ENCODE peak calls at places on chromosome 10, in seven cellular contexts. B, Y, F, I, H, P and J are unnamed samples.
A peak's percentile ranks its signal among the peaks of the same experiment; 100 is the strongest.

GRCh38 chr10:111360260-111360925 is 283.6 kb downstream of the ADRA2A start:
- DNase-seq in B (no peak), Y (peak; percentile 68), F (peak; percentile 17), I (peak; percentile 23), H (no peak), P (no peak), J (peak; percentile 23)

GRCh38 chr10:50624866-50625491 is 1.2 kb upstream of the SGMS1 start:
- DNase-seq in B (peak; percentile 75), Y (peak; percentile 78), F (peak; percentile 78), I (no peak), H (peak; percentile 86), P (peak; percentile 72), J (peak; percentile 79)

GRCh38 chr10:119428789-119429188 is 113.7 kb downstream of the RGS10 start:
- DNase-seq in B (no peak), Y (peak; percentile 28), F (no peak), I (no peak), H (no peak), P (peak; percentile 93), J (no peak)

GRCh38 chr10:130990536-130990935 is 321.0 kb downstream of the TCERG1L start:
- DNase-seq in B (no peak), Y (no peak), F (no peak), I (no peak), H (no peak), P (no peak), J (no peak)

GRCh38 chr10:115092555-115093285 is 445 bp upstream of the ATRNL1 start:
- DNase-seq in B (no peak), Y (no peak), F (no peak), I (no peak), H (no peak), P (peak; percentile 42), J (peak; percentile 72)

GRCh38 chr10:129849452-129849750 is 114.7 kb downstream of the EBF3 start:
- DNase-seq in B (no peak), Y (no peak), F (no peak), I (no peak), H (no peak), P (no peak), J (no peak)

GRCh38 chr10:9786101-9786500 is 1231.6 kb upstream of the CELF2 start:
- DNase-seq in B (no peak), Y (no peak), F (no peak), I (no peak), H (no peak), P (peak; percentile 83), J (no peak)

GRCh38 chr10:112467541-112468075 is 20.6 kb downstream of the VTI1A start:
- DNase-seq in B (no peak), Y (peak; percentile 8), F (no peak), I (no peak), H (no peak), P (no peak), J (no peak)

GRCh38 chr10:102313221-102313896 is 68.0 kb downstream of the GBF1 start:
- DNase-seq in B (no peak), Y (no peak), F (no peak), I (no peak), H (no peak), P (peak; percentile 27), J (no peak)

GRCh38 chr10:101952196-101952595 is 103.8 kb downstream of the ARMH3 start:
- DNase-seq in B (no peak), Y (no peak), F (no peak), I (no peak), H (no peak), P (peak; percentile 27), J (no peak)

GRCh38 chr10:99528867-99529285 is 3.9 kb upstream of the NKX2-3 start:
- DNase-seq in B (no peak), Y (no peak), F (no peak), I (no peak), H (no peak), P (no peak), J (no peak)

GRCh38 chr10:100805543-100806355 is 60.4 kb downstream of the PAX2 start:
- DNase-seq in B (no peak), Y (no peak), F (no peak), I (no peak), H (no peak), P (no peak), J (no peak)

GRCh38 chr10:17836917-17837316 is 27.8 kb downstream of the MRC1 start:
- DNase-seq in B (peak; percentile 65), Y (peak; percentile 15), F (peak; percentile 16), I (no peak), H (no peak), P (peak; percentile 83), J (peak; percentile 72)

GRCh38 chr10:49066944-49067730 is 48.2 kb downstream of the VSTM4 start:
- DNase-seq in B (no peak), Y (no peak), F (no peak), I (no peak), H (no peak), P (no peak), J (no peak)

GRCh38 chr10:78927257-78927995 is 141.3 kb upstream of the ZMIZ1 start:
- DNase-seq in B (no peak), Y (peak; percentile 85), F (no peak), I (no peak), H (no peak), P (no peak), J (no peak)